ENCODE peak calls at places on chromosome 18, in nine cellular contexts. T is upper lobe of left lung, F is A549, V is ovary, E is SK-N-SH, X is suprapubic skin, D is HepG2, Z is K562, L is transverse colon. R is an unnamed sample.

GRCh38 chr18:10856146-10856545 is 293.2 kb downstream of the PIEZO2 start:
- DNase-seq in D (no peak), Z (no peak), T (no peak), X (no peak), F (no peak), L (no peak), E (no peak), V (no peak), R (no peak)

GRCh38 chr18:33231474-33232317 is 208.8 kb downstream of the CCDC178 start:
- DNase-seq in L (peak; percentile 71), Z (peak; percentile 56), T (peak; percentile 53), E (peak; percentile 53), D (peak; percentile 75), F (peak; percentile 54), V (peak; percentile 67), X (peak; percentile 55), R (peak; percentile 71)

GRCh38 chr18:21391074-21391673 is 149.1 kb downstream of the GREB1L start:
- DNase-seq in D (no peak), Z (no peak), V (no peak), L (no peak), F (peak; percentile 44), E (no peak), T (no peak), X (no peak), R (no peak)

GRCh38 chr18:63131106-63131943 is 188.2 kb downstream of the BCL2 start:
- DNase-seq in V (no peak), F (peak; percentile 22), E (peak; percentile 53), L (peak; percentile 74), X (no peak), D (peak; percentile 16), Z (peak; percentile 13), T (peak; percentile 45), R (no peak)

GRCh38 chr18:3624818-3625716 is 175.1 kb downstream of the TGIF1 start:
- DNase-seq in V (no peak), T (peak; percentile 61), E (no peak), D (no peak), F (peak; percentile 96), L (peak; percentile 42), X (peak; percentile 72), Z (peak; percentile 59), R (peak; percentile 43)

GRCh38 chr18:67510831-67511230 is 5.7 kb downstream of the DSEL start:
- DNase-seq in L (no peak), Z (no peak), X (no peak), E (peak; percentile 44), V (no peak), T (no peak), F (no peak), D (no peak), R (no peak)

GRCh38 chr18:43601432-43601831 is 324.1 kb upstream of the SYT4 start:
- DNase-seq in F (no peak), E (no peak), Z (no peak), L (no peak), T (no peak), X (no peak), V (no peak), D (no peak), R (no peak)

GRCh38 chr18:22913861-22914260 is 19.3 kb upstream of the RBBP8 start:
- DNase-seq in Z (no peak), E (no peak), T (peak; percentile 82), L (peak; percentile 79), X (no peak), D (no peak), V (no peak), F (no peak), R (peak; percentile 88)

GRCh38 chr18:532632-533031 is 32.1 kb upstream of the COLEC12 start:
- DNase-seq in F (no peak), E (no peak), T (no peak), D (no peak), X (no peak), V (no peak), Z (no peak), L (no peak), R (no peak)

GRCh38 chr18:55078289-55078916 is 119.1 kb upstream of the CCDC68 start:
- DNase-seq in Z (no peak), D (no peak), V (no peak), L (no peak), T (no peak), F (peak; percentile 35), X (no peak), E (no peak), R (no peak)

GRCh38 chr18:43534511-43534910 is 257.2 kb upstream of the SYT4 start:
- DNase-seq in F (no peak), T (no peak), L (no peak), D (no peak), E (no peak), X (no peak), Z (no peak), V (no peak), R (no peak)

GRCh38 chr18:57026316-57026715 is 120.6 kb upstream of the BOD1L2 start:
- DNase-seq in X (no peak), L (no peak), F (no peak), V (no peak), E (no peak), D (no peak), T (no peak), Z (no peak), R (no peak)

GRCh38 chr18:24987271-24987932 is 364.6 kb downstream of the ZNF521 start:
- DNase-seq in E (peak; percentile 6), Z (no peak), F (no peak), L (no peak), X (no peak), T (no peak), D (no peak), V (no peak), R (no peak)

GRCh38 chr18:57561728-57562423 is 24.6 kb downstream of the FECH start:
- DNase-seq in T (no peak), F (peak; percentile 32), L (no peak), V (no peak), D (peak; percentile 47), E (peak; percentile 68), X (no peak), Z (peak; percentile 58), R (no peak)

GRCh38 chr18:63590368-63590767 is 3.2 kb downstream of the SERPINB13 start:
- DNase-seq in T (peak; percentile 61), L (no peak), E (no peak), D (no peak), Z (no peak), V (no peak), X (no peak), F (no peak), R (no peak)

GRCh38 chr18:77360315-77361186 is 110.9 kb downstream of the GALR1 start:
- DNase-seq in E (no peak), V (no peak), F (no peak), Z (no peak), T (no peak), X (no peak), D (no peak), L (no peak), R (no peak)

GRCh38 chr18:55577812-55578539 is 10.0 kb downstream of the TCF4 start:
- DNase-seq in V (no peak), Z (no peak), L (no peak), D (no peak), T (no peak), X (no peak), F (peak; percentile 2), E (peak; percentile 61), R (no peak)

DNA sequence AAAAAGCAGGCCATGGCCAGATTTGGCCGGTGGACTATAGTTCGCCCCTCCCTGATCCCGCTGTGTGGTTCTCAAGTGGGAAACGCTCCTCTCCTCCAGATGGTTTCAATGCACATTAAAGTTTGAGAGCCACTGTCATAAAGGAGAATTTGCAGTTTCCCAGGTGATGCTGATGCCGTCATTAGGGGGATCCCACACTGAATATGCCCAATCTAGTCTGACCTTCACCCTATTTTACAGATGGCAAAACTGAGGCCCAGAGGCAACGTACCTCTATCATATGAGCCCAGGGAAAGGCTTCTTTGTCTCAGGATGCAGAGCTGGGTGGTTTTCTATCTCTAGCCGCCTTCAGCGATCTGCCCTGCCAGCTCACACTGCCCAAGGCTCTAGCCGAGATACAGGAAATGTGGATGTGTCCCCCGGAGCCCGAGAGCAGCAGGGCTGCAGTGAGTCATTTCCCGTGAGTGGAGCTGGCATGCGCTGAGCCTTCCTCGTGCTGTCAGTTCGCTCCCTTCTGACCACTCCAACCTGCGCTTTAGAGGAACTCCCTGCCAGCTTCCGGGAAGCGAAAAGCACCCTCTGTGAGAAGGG is 116.2 kb downstream of the SMAD7 start:
- DNase-seq in X (peak; percentile 84), E (no peak), T (peak; percentile 88), Z (no peak), F (peak; percentile 71), L (peak; percentile 69), D (no peak), V (peak; percentile 37), R (peak; percentile 56)
- H3K27ac ChIP-seq in X (no peak overlapping the region), E (peak overlapping the region; percentile 71), T (peak overlapping the region; percentile 54), Z (no peak overlapping the region), F (peak overlapping the region; percentile 86), L (peak overlapping the region; percentile 11), D (no peak overlapping the region), V (no peak overlapping the region), R (peak overlapping the region; percentile 8)

GRCh38 chr18:59988098-59988706 is 88.4 kb downstream of the PMAIP1 start:
- DNase-seq in V (peak; percentile 51), X (no peak), F (peak; percentile 53), L (peak; percentile 46), Z (peak; percentile 21), E (peak; percentile 38), T (peak; percentile 43), D (peak; percentile 23), R (peak; percentile 50)
- TF ChIP-seq EP300 in V (no peak), X (no peak), F (no peak), L (no peak), Z (no peak), E (no peak), T (no peak), D (no peak), R (no peak)

GRCh38 chr18:28963481-28963880 is 786.6 kb upstream of the CDH2 start:
- DNase-seq in Z (no peak), F (no peak), X (no peak), T (no peak), V (no peak), L (no peak), D (no peak), E (no peak), R (no peak)

GRCh38 chr18:28960146-28960545 is 783.2 kb upstream of the CDH2 start:
- DNase-seq in Z (no peak), L (no peak), F (no peak), D (no peak), T (no peak), E (no peak), V (no peak), X (no peak), R (no peak)

GRCh38 chr18:28961669-28962228 is 784.8 kb upstream of the CDH2 start:
- DNase-seq in D (peak; percentile 36), V (no peak), X (no peak), E (peak; percentile 14), Z (no peak), T (no peak), F (peak; percentile 16), L (no peak), R (no peak)
- TF ChIP-seq CTCF in D (peak; percentile 71), V (no peak), X (peak; percentile 35), E (peak; percentile 61), Z (peak; percentile 29), T (peak; percentile 18), F (peak; percentile 42), L (no peak), R (no peak)

DNA sequence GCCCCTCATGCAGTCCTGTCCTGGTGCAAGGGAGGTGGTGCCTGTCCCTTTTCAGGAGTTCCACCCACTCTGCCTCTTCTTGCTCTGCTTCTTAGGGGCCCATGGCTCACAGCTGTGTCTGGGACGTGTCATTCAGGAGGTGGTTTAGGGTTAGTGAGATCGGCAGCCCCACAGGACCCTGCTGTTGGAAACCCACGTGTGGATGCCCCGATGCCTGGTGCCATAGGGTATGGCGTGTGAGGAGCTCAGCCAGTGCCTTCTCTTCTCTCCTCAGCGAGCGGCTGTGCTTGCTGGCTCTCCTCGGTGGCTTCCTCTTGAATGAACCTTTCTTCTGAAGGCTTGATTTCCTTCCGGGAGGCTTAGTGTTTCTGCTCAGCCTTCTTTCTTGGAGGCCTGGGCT is 55.2 kb downstream of the LDLRAD4 start:
- DNase-seq in F (no peak), X (no peak), E (no peak), L (no peak), T (peak; percentile 15), Z (no peak), V (no peak), D (no peak), R (no peak)
- H3K27ac ChIP-seq in F (no peak overlapping the region), X (peak overlapping the region; percentile 18), E (no peak overlapping the region), L (no peak overlapping the region), T (no peak overlapping the region), Z (no peak overlapping the region), V (no peak overlapping the region), D (no peak overlapping the region), R (no peak overlapping the region)